ENCODE peak calls at places on chromosomes 13 and 19, in seven cellular contexts. One of them, this sample, is unnamed.
A peak's percentile ranks its signal among the peaks of the same experiment; 100 is the strongest.

GRCh38 chr13:76717092-76717491 is 169.1 kb downstream of the KCTD12 start:
- DNase-seq in uterus: no peak
- DNase-seq in transverse colon: no peak
- DNase-seq in AG10803: peak; percentile 56
- DNase-seq in skeletal muscle cell: no peak
- DNase-seq in left lung: no peak
- DNase-seq in dorsolateral prefrontal cortex: no peak
- DNase-seq in this sample: no peak

GRCh38 chr19:39830847-39831246 is 3.1 kb downstream of the DYRK1B start:
- DNase-seq in uterus: no peak
- DNase-seq in AG10803: no peak
- DNase-seq in skeletal muscle cell: no peak
- DNase-seq in transverse colon: no peak
- DNase-seq in dorsolateral prefrontal cortex: no peak
- DNase-seq in left lung: no peak
- DNase-seq in this sample: no peak

GRCh38 chr19:29507081-29507860 is 18.5 kb upstream of the VSTM2B start:
- DNase-seq in AG10803: no peak
- DNase-seq in transverse colon: no peak
- DNase-seq in dorsolateral prefrontal cortex: no peak
- DNase-seq in left lung: peak; percentile 51
- DNase-seq in skeletal muscle cell: no peak
- DNase-seq in uterus: no peak
- DNase-seq in this sample: no peak

GRCh38 chr13:51808811-51809210 is 4.8 kb upstream of the DHRS12 start:
- DNase-seq in skeletal muscle cell: no peak
- DNase-seq in AG10803: no peak
- DNase-seq in transverse colon: no peak
- DNase-seq in left lung: no peak
- DNase-seq in uterus: no peak
- DNase-seq in dorsolateral prefrontal cortex: no peak
- DNase-seq in this sample: no peak

GRCh38 chr13:96898212-96898611 is 96.1 kb downstream of the OXGR1 start:
- DNase-seq in skeletal muscle cell: peak; percentile 75
- DNase-seq in transverse colon: no peak
- DNase-seq in uterus: no peak
- DNase-seq in AG10803: peak; percentile 69
- DNase-seq in dorsolateral prefrontal cortex: no peak
- DNase-seq in left lung: no peak
- DNase-seq in this sample: no peak

GRCh38 chr13:104011505-104012270 is 945.5 kb upstream of the SLC10A2 start:
- DNase-seq in uterus: no peak
- DNase-seq in AG10803: no peak
- DNase-seq in left lung: no peak
- DNase-seq in dorsolateral prefrontal cortex: no peak
- DNase-seq in transverse colon: no peak
- DNase-seq in skeletal muscle cell: no peak
- DNase-seq in this sample: no peak

GRCh38 chr13:33611016-33611805 is 206.7 kb upstream of the RFC3 start:
- DNase-seq in skeletal muscle cell: peak; percentile 45
- DNase-seq in transverse colon: peak; percentile 10
- DNase-seq in uterus: peak; percentile 48
- DNase-seq in dorsolateral prefrontal cortex: peak; percentile 68
- DNase-seq in left lung: no peak
- DNase-seq in AG10803: no peak
- DNase-seq in this sample: peak; percentile 78

GRCh38 chr13:96652506-96652905 is 341.8 kb downstream of the OXGR1 start:
- DNase-seq in uterus: no peak
- DNase-seq in skeletal muscle cell: peak; percentile 30
- DNase-seq in AG10803: no peak
- DNase-seq in transverse colon: no peak
- DNase-seq in dorsolateral prefrontal cortex: no peak
- DNase-seq in left lung: no peak
- DNase-seq in this sample: no peak

GRCh38 chr19:35399948-35400772 is 29.3 kb downstream of the GPR42 start:
- DNase-seq in skeletal muscle cell: no peak
- DNase-seq in left lung: no peak
- DNase-seq in uterus: no peak
- DNase-seq in AG10803: no peak
- DNase-seq in transverse colon: no peak
- DNase-seq in dorsolateral prefrontal cortex: no peak
- DNase-seq in this sample: no peak

GRCh38 chr13:25872871-25873607 is 178.8 kb downstream of the SHISA2 start:
- DNase-seq in uterus: no peak
- DNase-seq in transverse colon: no peak
- DNase-seq in dorsolateral prefrontal cortex: no peak
- DNase-seq in skeletal muscle cell: no peak
- DNase-seq in AG10803: no peak
- DNase-seq in left lung: no peak
- DNase-seq in this sample: no peak

GRCh38 chr13:25177012-25177411 is 4.9 kb upstream of the AMER2 start:
- DNase-seq in left lung: no peak
- DNase-seq in transverse colon: no peak
- DNase-seq in dorsolateral prefrontal cortex: no peak
- DNase-seq in AG10803: no peak
- DNase-seq in uterus: no peak
- DNase-seq in skeletal muscle cell: no peak
- DNase-seq in this sample: no peak

GRCh38 chr19:7500811-7501450 is 12.1 kb upstream of the PEX11G start:
- DNase-seq in dorsolateral prefrontal cortex: peak; percentile 91
- DNase-seq in transverse colon: peak; percentile 74
- DNase-seq in uterus: no peak
- DNase-seq in left lung: peak; percentile 86
- DNase-seq in skeletal muscle cell: no peak
- DNase-seq in AG10803: no peak
- DNase-seq in this sample: no peak

GRCh38 chr13:89214115-89214514 is 1542.9 kb downstream of the SLITRK5 start:
- DNase-seq in uterus: no peak
- DNase-seq in left lung: no peak
- DNase-seq in skeletal muscle cell: no peak
- DNase-seq in AG10803: no peak
- DNase-seq in dorsolateral prefrontal cortex: no peak
- DNase-seq in transverse colon: no peak
- DNase-seq in this sample: no peak

GRCh38 chr13:111110054-111110453 is 5.1 kb upstream of the ARHGEF7 start:
- DNase-seq in AG10803: no peak
- DNase-seq in skeletal muscle cell: no peak
- DNase-seq in left lung: no peak
- DNase-seq in uterus: no peak
- DNase-seq in transverse colon: no peak
- DNase-seq in dorsolateral prefrontal cortex: no peak
- DNase-seq in this sample: no peak

GRCh38 chr19:45913874-45914830 is at the start of gene NANOS2:
- DNase-seq in left lung: peak; percentile 69
- DNase-seq in AG10803: no peak
- DNase-seq in uterus: no peak
- DNase-seq in transverse colon: no peak
- DNase-seq in dorsolateral prefrontal cortex: no peak
- DNase-seq in skeletal muscle cell: no peak
- DNase-seq in this sample: peak; percentile 34

GRCh38 chr13:112969692-112970338 is 801 bp downstream of the MCF2L start:
- DNase-seq in dorsolateral prefrontal cortex: peak; percentile 3
- DNase-seq in left lung: no peak
- DNase-seq in transverse colon: peak; percentile 4
- DNase-seq in AG10803: no peak
- DNase-seq in uterus: no peak
- DNase-seq in skeletal muscle cell: no peak
- DNase-seq in this sample: no peak
- H3K4me3 ChIP-seq in dorsolateral prefrontal cortex: peak overlapping the region; percentile 47
- H3K4me3 ChIP-seq in left lung: peak overlapping the region; percentile 49
- H3K4me3 ChIP-seq in transverse colon: peak overlapping the region; percentile 55
- H3K4me3 ChIP-seq in AG10803: no peak overlapping the region
- H3K4me3 ChIP-seq in uterus: peak overlapping the region; percentile 42
- H3K4me3 ChIP-seq in skeletal muscle cell: no peak overlapping the region
- H3K4me3 ChIP-seq in this sample: no peak overlapping the region

GRCh38 chr19:5827891-5828660 is 11.4 kb downstream of the FUT6 start:
- DNase-seq in skeletal muscle cell: peak; percentile 78
- DNase-seq in left lung: peak; percentile 95
- DNase-seq in uterus: peak; percentile 64
- DNase-seq in transverse colon: peak; percentile 95
- DNase-seq in dorsolateral prefrontal cortex: peak; percentile 46
- DNase-seq in AG10803: peak; percentile 86
- DNase-seq in this sample: peak; percentile 84

GRCh38 chr19:5829567-5830315 is 9.8 kb downstream of the FUT6 start:
- DNase-seq in uterus: no peak
- DNase-seq in dorsolateral prefrontal cortex: no peak
- DNase-seq in AG10803: no peak
- DNase-seq in left lung: no peak
- DNase-seq in transverse colon: no peak
- DNase-seq in skeletal muscle cell: no peak
- DNase-seq in this sample: no peak

GRCh38 chr19:5828661-5829566 is 10.6 kb downstream of the FUT6 start:
- DNase-seq in skeletal muscle cell: no peak
- DNase-seq in transverse colon: peak; percentile 58
- DNase-seq in AG10803: no peak
- DNase-seq in uterus: no peak
- DNase-seq in dorsolateral prefrontal cortex: no peak
- DNase-seq in left lung: no peak
- DNase-seq in this sample: peak; percentile 54

GRCh38 chr19:5826531-5827341 is 12.8 kb downstream of the FUT6 start:
- DNase-seq in AG10803: peak; percentile 29
- DNase-seq in skeletal muscle cell: no peak
- DNase-seq in dorsolateral prefrontal cortex: no peak
- DNase-seq in left lung: no peak
- DNase-seq in uterus: no peak
- DNase-seq in transverse colon: peak; percentile 88
- DNase-seq in this sample: peak; percentile 71

DNA sequence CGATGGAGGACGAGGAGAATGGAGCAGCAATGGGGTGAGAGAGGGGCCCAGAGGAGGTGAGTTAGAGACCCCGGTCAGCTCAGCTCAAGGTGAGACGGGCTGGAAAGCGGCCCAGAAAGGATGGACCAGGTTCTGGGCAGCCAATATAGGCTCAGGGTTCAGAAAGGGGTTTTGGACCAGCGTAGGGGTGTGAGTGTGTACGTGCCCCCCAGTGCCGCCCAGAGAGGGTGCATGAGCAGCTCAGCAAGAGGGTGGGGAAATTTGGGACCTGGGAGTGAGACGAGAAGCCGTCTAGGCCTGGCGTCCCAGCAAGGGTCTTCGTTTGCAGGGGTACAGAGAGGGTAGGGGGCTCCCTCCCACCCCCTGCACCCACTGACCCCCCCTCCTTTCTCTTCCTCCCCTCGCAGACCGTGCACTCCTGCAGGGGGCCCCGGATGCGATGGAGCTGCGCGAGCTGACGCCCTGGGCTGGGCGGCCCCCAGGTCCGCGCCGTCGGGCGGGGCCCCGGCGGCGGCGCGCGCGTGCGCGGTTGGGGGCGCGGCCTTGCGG is 12.1 kb downstream of the FUT6 start:
- DNase-seq in left lung: no peak
- DNase-seq in dorsolateral prefrontal cortex: no peak
- DNase-seq in transverse colon: no peak
- DNase-seq in AG10803: no peak
- DNase-seq in skeletal muscle cell: no peak
- DNase-seq in uterus: no peak
- DNase-seq in this sample: no peak
- H3K4me3 ChIP-seq in left lung: peak overlapping the region; percentile 47
- H3K4me3 ChIP-seq in dorsolateral prefrontal cortex: peak overlapping the region; percentile 41
- H3K4me3 ChIP-seq in transverse colon: peak overlapping the region; percentile 35
- H3K4me3 ChIP-seq in AG10803: peak overlapping the region; percentile 84
- H3K4me3 ChIP-seq in skeletal muscle cell: peak overlapping the region; percentile 81
- H3K4me3 ChIP-seq in uterus: no peak overlapping the region
- H3K4me3 ChIP-seq in this sample: no peak overlapping the region

GRCh38 chr13:80337011-80337688 is 3.8 kb downstream of the SPRY2 start:
- DNase-seq in left lung: no peak
- DNase-seq in AG10803: no peak
- DNase-seq in dorsolateral prefrontal cortex: peak; percentile 10
- DNase-seq in uterus: no peak
- DNase-seq in transverse colon: peak; percentile 21
- DNase-seq in skeletal muscle cell: no peak
- DNase-seq in this sample: no peak

GRCh38 chr13:80337706-80338105 is 3.2 kb downstream of the SPRY2 start:
- DNase-seq in uterus: no peak
- DNase-seq in AG10803: no peak
- DNase-seq in transverse colon: no peak
- DNase-seq in left lung: no peak
- DNase-seq in dorsolateral prefrontal cortex: no peak
- DNase-seq in skeletal muscle cell: no peak
- DNase-seq in this sample: no peak

GRCh38 chr13:80338781-80339577 is 1.9 kb downstream of the SPRY2 start:
- DNase-seq in uterus: peak; percentile 66
- DNase-seq in transverse colon: peak; percentile 60
- DNase-seq in dorsolateral prefrontal cortex: peak; percentile 78
- DNase-seq in AG10803: peak; percentile 86
- DNase-seq in skeletal muscle cell: peak; percentile 73
- DNase-seq in left lung: peak; percentile 91
- DNase-seq in this sample: peak; percentile 78

GRCh38 chr13:80334582-80335260 is 6.2 kb downstream of the SPRY2 start:
- DNase-seq in AG10803: no peak
- DNase-seq in transverse colon: no peak
- DNase-seq in uterus: no peak
- DNase-seq in dorsolateral prefrontal cortex: no peak
- DNase-seq in skeletal muscle cell: no peak
- DNase-seq in left lung: no peak
- DNase-seq in this sample: no peak

GRCh38 chr13:80336335-80336734 is 4.6 kb downstream of the SPRY2 start:
- DNase-seq in uterus: no peak
- DNase-seq in left lung: no peak
- DNase-seq in AG10803: peak; percentile 56
- DNase-seq in dorsolateral prefrontal cortex: no peak
- DNase-seq in skeletal muscle cell: no peak
- DNase-seq in transverse colon: no peak
- DNase-seq in this sample: no peak
- H3K4me3 ChIP-seq in uterus: peak overlapping the region; percentile 78
- H3K4me3 ChIP-seq in left lung: peak overlapping the region; percentile 74
- H3K4me3 ChIP-seq in AG10803: peak overlapping the region; percentile 82
- H3K4me3 ChIP-seq in dorsolateral prefrontal cortex: peak overlapping the region; percentile 89
- H3K4me3 ChIP-seq in skeletal muscle cell: peak overlapping the region; percentile 98
- H3K4me3 ChIP-seq in transverse colon: peak overlapping the region; percentile 75
- H3K4me3 ChIP-seq in this sample: peak overlapping the region; percentile 90

DNA sequence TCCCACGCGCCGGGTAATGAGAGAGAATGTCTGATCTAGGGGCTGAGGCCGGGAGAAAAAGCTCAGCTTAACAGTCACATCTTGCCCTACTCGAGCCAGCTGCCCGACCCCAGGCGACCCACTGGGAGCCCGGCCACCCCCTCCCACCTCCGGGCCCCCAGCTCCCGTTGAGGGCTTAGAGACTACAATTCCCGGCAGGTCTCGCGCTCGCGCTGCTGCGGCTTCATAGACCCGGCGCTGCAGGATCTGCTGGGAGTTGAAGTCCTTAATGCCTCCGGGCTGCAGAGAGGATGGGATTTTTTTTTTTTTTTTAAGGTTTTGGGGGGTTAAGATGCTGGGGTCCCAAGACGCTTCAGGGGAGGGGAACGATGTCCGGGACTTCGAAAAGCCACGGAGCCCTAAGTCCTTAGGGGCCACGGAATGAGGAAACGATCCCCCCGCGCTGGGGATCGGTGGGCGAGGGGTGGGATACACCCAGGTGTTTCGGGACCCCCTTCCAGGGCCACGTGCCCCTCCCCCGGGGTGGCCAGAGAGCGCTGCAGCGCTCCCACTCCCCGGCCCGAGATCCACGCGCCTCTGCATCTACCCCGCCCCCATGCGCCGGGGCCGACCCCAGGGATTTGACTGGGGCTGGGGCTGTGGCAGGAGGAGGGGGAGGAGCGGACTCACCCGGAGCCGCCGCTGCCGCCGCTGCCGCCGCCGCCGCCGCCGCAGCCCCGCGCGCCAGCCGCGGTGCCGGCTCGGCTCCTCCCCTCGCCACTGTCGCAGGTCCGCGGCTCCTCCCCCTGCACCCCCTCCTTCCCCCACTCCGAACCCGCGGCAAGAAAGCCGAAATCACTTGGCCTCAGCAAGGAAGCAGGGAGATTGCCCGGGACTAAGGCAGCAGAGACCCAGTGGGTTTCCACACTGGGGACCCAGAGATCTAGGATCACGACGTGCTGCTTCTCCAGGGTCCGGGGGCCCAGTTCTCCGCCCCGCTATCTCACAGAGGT is at the start of gene SYT3:
- DNase-seq in left lung: no peak
- DNase-seq in AG10803: peak; percentile 29
- DNase-seq in uterus: no peak
- DNase-seq in transverse colon: peak; percentile 20
- DNase-seq in skeletal muscle cell: no peak
- DNase-seq in dorsolateral prefrontal cortex: peak; percentile 86
- DNase-seq in this sample: peak; percentile 28
- H3K4me3 ChIP-seq in left lung: peak within 1 kb of the TSS; percentile 34
- H3K4me3 ChIP-seq in AG10803: peak within 1 kb of the TSS; percentile 33
- H3K4me3 ChIP-seq in uterus: no peak within 1 kb of the TSS
- H3K4me3 ChIP-seq in transverse colon: peak within 1 kb of the TSS; percentile 35
- H3K4me3 ChIP-seq in skeletal muscle cell: peak within 1 kb of the TSS; percentile 53
- H3K4me3 ChIP-seq in dorsolateral prefrontal cortex: peak within 1 kb of the TSS; percentile 68
- H3K4me3 ChIP-seq in this sample: peak within 1 kb of the TSS; percentile 52

This sample was measured in heart right ventricle.